ENCODE peak calls at places on chromosome 9, in four cellular contexts. W, S, N and J are unnamed samples. For H3K4me1 and H3K9me3, the result is how much of the 10 kb centered on the place peaks cover.

GRCh38 chr9:127397722-127398647 is 1.0 kb downstream of the SLC2A8 start:
- DNase-seq in N (peak), W (peak), S (peak), J (peak)

GRCh38 chr9:126347911-126348760 is 21.5 kb downstream of the MVB12B start:
- DNase-seq in W (no peak), S (no peak), N (peak), J (no peak)

GRCh38 chr9:110950041-110950645 is 88.1 kb downstream of the LPAR1 start:
- DNase-seq in W (no peak), N (no peak), S (no peak), J (no peak)

GRCh38 chr9:14883310-14883944 is 26.8 kb downstream of the FREM1 start:
- DNase-seq in W (no peak), N (no peak), S (peak), J (no peak)

GRCh38 chr9:135857371-135857786 is 50.0 kb downstream of the CAMSAP1 start:
- DNase-seq in S (peak), N (no peak), W (no peak), J (no peak)

GRCh38 chr9:112000743-112001142 is 104.1 kb downstream of the UGCG start:
- DNase-seq in W (no peak), N (no peak), S (peak), J (no peak)

GRCh38 chr9:89313842-89314241 is 2.8 kb downstream of the CKS2 start:
- DNase-seq in N (no peak), S (peak), W (no peak), J (no peak)

GRCh38 chr9:68653141-68653595 is 51.9 kb upstream of the PIP5K1B start:
- DNase-seq in S (no peak), N (no peak), W (no peak), J (no peak)

GRCh38 chr9:16832101-16832500 is 38.4 kb downstream of the BNC2 start:
- DNase-seq in W (no peak), N (no peak), S (no peak), J (no peak)

GRCh38 chr9:16825364-16825763 is 45.1 kb downstream of the BNC2 start:
- DNase-seq in N (no peak), S (peak), W (no peak), J (no peak)

GRCh38 chr9:16825971-16826370 is 44.5 kb downstream of the BNC2 start:
- DNase-seq in W (peak), S (peak), N (no peak), J (no peak)

GRCh38 chr9:16830806-16831205 is 39.7 kb downstream of the BNC2 start:
- DNase-seq in S (no peak), W (no peak), N (no peak), J (no peak)

GRCh38 chr9:16828335-16829281 is 41.9 kb downstream of the BNC2 start:
- DNase-seq in N (no peak), S (peak), W (peak), J (peak)
- H3K4me1 ChIP-seq in N (under half), S (under half), W (under half), J (under half)

DNA sequence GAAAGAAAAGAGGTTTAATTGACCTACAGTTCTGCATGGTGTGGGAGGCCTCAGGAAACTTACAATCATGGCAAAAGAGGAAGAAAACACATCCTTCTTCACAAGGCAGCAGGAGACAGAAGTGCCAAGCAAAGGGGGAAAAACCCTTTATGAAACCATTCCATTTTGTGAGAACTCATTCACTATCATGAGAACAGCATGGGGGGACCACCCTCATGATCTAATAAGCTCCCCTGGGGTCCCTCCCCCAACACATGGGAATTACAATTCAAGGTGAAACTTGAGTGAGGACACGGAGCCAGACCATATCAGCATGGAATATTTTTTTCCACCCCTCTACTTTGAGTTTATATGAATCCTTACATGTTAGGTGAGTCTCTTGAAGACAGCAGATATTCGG is 173.7 kb downstream of the PHF2 start:
- DNase-seq in S (no peak), W (no peak), N (no peak), J (no peak)
- H3K9me3 ChIP-seq in S (under half), W (under half), N (under half), J (under half)

GRCh38 chr9:37259906-37260305 is 139.5 kb downstream of the ZCCHC7 start:
- DNase-seq in S (no peak), N (no peak), W (no peak), J (no peak)

GRCh38 chr9:37253377-37253937 is 133.1 kb downstream of the ZCCHC7 start:
- DNase-seq in N (no peak), S (no peak), W (no peak), J (no peak)

GRCh38 chr9:37255944-37256862 is 135.8 kb downstream of the ZCCHC7 start:
- DNase-seq in S (no peak), N (no peak), W (no peak), J (no peak)

GRCh38 chr9:37251452-37251851 is 131.1 kb downstream of the ZCCHC7 start:
- DNase-seq in N (no peak), S (no peak), W (no peak), J (no peak)

GRCh38 chr9:37255187-37255586 is 134.8 kb downstream of the ZCCHC7 start:
- DNase-seq in S (no peak), W (no peak), N (no peak), J (no peak)
- H3K4me1 ChIP-seq in S (under half), W (under half), N (under half), J (under half)

GRCh38 chr9:88006511-88007290 is 32.4 kb upstream of the CDK20 start:
- DNase-seq in N (no peak), W (no peak), S (no peak), J (no peak)
- H3K9me3 ChIP-seq in N (under half), W (under half), S (under half), J (under half)

GRCh38 chr9:79691496-79691895 is 119.7 kb downstream of the TLE4 start:
- DNase-seq in S (no peak), W (no peak), N (no peak), J (no peak)
- H3K4me1 ChIP-seq in S (under half), W (under half), N (under half), J (under half)

GRCh38 chr9:97852399-97853055 is 499 bp upstream of the FOXE1 start:
- DNase-seq in N (peak), W (no peak), S (no peak), J (no peak)
- H3K9me3 ChIP-seq in N (under half), W (under half), S (under half), J (under half)

DNA sequence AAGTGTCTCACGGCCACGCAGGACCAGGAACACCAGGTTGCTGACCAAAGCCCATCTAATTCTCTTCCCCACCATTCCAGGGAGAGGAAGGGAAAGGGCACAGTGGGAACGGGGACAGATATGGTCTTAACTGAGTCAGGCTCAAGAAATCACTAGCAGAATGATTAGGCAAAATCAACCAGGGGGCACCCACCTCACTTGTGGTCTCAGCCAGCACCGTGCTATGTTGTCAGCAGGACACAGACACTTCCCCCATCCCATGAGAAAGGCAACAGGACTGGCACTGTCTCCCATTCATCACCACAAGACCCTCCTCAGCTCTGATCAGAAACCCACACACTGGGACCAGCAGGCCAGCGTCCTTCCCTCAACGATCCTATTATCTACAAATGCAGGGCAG is 2.9 kb downstream of the BICD2 start:
- DNase-seq in S (no peak), N (no peak), W (no peak), J (no peak)
- H3K4me1 ChIP-seq in S (under half), N (under half), W (under half), J (under half)

DNA sequence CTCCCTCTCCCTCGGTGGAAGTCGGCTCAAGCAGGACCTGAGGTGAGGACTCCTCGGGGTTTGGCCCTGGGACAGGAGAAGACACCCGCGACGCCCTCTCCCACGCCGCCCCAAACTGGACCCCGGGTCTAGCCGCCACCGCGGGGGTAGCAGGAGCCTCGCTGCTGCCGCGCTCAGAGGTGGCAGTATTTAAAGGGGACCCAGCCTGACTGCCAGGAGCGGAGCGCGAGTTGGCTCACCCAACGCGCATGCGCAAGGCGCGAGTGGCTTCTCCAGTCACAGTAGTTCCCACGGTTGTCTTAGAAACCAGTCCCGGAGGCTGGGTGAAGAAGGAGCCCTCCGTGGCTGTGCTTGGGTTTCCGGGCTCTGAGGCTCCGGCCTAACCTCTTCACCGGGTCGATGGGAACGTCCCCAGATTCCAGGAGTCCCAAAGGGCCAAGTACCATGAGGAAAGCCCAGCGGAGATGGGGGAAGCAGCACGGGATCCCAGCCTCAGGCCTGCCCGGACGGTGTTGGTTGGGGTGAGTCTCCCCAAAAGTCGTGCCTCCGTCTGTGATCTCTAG is 477.8 kb downstream of the SPATA31A7 start:
- DNase-seq in N (peak), W (no peak), S (no peak), J (no peak)
- H3K9me3 ChIP-seq in N (under half), W (under half), S (under half), J (under half)

GRCh38 chr9:99474186-99474585 is 252.1 kb downstream of the SEC61B start:
- DNase-seq in W (no peak), S (no peak), N (no peak), J (no peak)

GRCh38 chr9:99472916-99473245 is 250.8 kb downstream of the SEC61B start:
- DNase-seq in N (no peak), W (no peak), S (no peak), J (no peak)

GRCh38 chr9:99471033-99471432 is 249.0 kb downstream of the SEC61B start:
- DNase-seq in N (no peak), W (no peak), S (no peak), J (no peak)

GRCh38 chr9:99466787-99467186 is 244.7 kb downstream of the SEC61B start:
- DNase-seq in N (no peak), S (no peak), W (no peak), J (no peak)

GRCh38 chr9:99472240-99472915 is 250.3 kb downstream of the SEC61B start:
- DNase-seq in N (no peak), W (no peak), S (no peak), J (no peak)
- H3K4me1 ChIP-seq in N (under half), W (under half), S (under half), J (under half)

DNA sequence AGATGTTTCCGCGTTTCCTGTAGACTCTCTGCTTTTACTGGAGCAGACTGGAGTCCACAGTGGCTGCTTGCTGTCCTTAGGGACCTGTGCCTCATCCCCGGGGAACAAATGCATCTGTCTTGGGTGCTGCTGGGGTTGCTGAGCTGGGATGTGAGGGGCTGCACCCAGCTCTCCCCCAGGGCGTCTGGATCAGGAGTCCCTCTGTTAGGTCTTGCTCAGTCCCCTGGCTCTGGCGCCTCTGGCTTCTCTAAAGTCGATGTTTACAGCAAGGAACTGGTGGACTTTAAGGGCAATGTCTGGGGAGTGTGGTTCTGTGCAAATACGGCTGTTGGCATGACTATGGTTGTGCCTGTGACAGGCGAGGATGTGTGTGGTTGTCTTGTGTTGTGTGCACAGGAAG is 91.4 kb downstream of the CACNA1B start:
- DNase-seq in W (peak), S (no peak), N (peak), J (no peak)
- H3K9me3 ChIP-seq in W (under half), S (under half), N (under half), J (under half)